ENCODE peak calls at places on chromosomes 3 and 15, in ten cellular contexts. One of them, this sample, is unnamed.

GRCh38 chr3:145266368-145266767 is 894.6 kb downstream of the PLOD2 start:
- DNase-seq in brain microvascular endothelial cell: no peak
- DNase-seq in HFF-Myc: no peak
- DNase-seq in BJ: no peak
- DNase-seq in WERI-Rb-1: no peak
- DNase-seq in omental fat pad: no peak
- DNase-seq in esophagus muscularis mucosa: no peak
- DNase-seq in progenitor cell of endocrine pancreas: no peak
- DNase-seq in GM12878: no peak
- DNase-seq in NB4: no peak
- DNase-seq in this sample: no peak

GRCh38 chr3:37882711-37883110 is 21.0 kb downstream of the CTDSPL start:
- DNase-seq in brain microvascular endothelial cell: no peak
- DNase-seq in HFF-Myc: no peak
- DNase-seq in BJ: no peak
- DNase-seq in WERI-Rb-1: no peak
- DNase-seq in omental fat pad: no peak
- DNase-seq in esophagus muscularis mucosa: no peak
- DNase-seq in progenitor cell of endocrine pancreas: no peak
- DNase-seq in GM12878: no peak
- DNase-seq in NB4: no peak
- DNase-seq in this sample: no peak

GRCh38 chr3:194785315-194785714 is 99.6 kb downstream of the FAM43A start:
- DNase-seq in brain microvascular endothelial cell: no peak
- DNase-seq in HFF-Myc: no peak
- DNase-seq in BJ: no peak
- DNase-seq in WERI-Rb-1: no peak
- DNase-seq in omental fat pad: no peak
- DNase-seq in esophagus muscularis mucosa: no peak
- DNase-seq in progenitor cell of endocrine pancreas: no peak
- DNase-seq in GM12878: no peak
- DNase-seq in NB4: no peak
- DNase-seq in this sample: no peak

GRCh38 chr3:106877632-106878031 is 499.6 kb upstream of the CCDC54 start:
- DNase-seq in brain microvascular endothelial cell: no peak
- DNase-seq in HFF-Myc: no peak
- DNase-seq in BJ: no peak
- DNase-seq in WERI-Rb-1: no peak
- DNase-seq in omental fat pad: no peak
- DNase-seq in esophagus muscularis mucosa: no peak
- DNase-seq in progenitor cell of endocrine pancreas: no peak
- DNase-seq in GM12878: no peak
- DNase-seq in NB4: no peak
- DNase-seq in this sample: no peak

GRCh38 chr3:47004369-47005211 is 25.1 kb downstream of the NBEAL2 start:
- DNase-seq in brain microvascular endothelial cell: no peak
- DNase-seq in HFF-Myc: no peak
- DNase-seq in BJ: no peak
- DNase-seq in WERI-Rb-1: no peak
- DNase-seq in omental fat pad: no peak
- DNase-seq in esophagus muscularis mucosa: no peak
- DNase-seq in progenitor cell of endocrine pancreas: no peak
- DNase-seq in GM12878: no peak
- DNase-seq in NB4: no peak
- DNase-seq in this sample: no peak

GRCh38 chr3:187777331-187778046 is 32.2 kb upstream of the BCL6 start:
- DNase-seq in brain microvascular endothelial cell: no peak
- DNase-seq in HFF-Myc: peak; percentile 12
- DNase-seq in BJ: no peak
- DNase-seq in WERI-Rb-1: no peak
- DNase-seq in omental fat pad: no peak
- DNase-seq in esophagus muscularis mucosa: no peak
- DNase-seq in progenitor cell of endocrine pancreas: no peak
- DNase-seq in GM12878: peak; percentile 46
- DNase-seq in NB4: peak; percentile 95
- DNase-seq in this sample: no peak

GRCh38 chr15:67781907-67782559 is 43.3 kb upstream of the SKOR1 start:
- DNase-seq in brain microvascular endothelial cell: no peak
- DNase-seq in HFF-Myc: no peak
- DNase-seq in BJ: no peak
- DNase-seq in WERI-Rb-1: peak; percentile 67
- DNase-seq in omental fat pad: no peak
- DNase-seq in esophagus muscularis mucosa: no peak
- DNase-seq in progenitor cell of endocrine pancreas: no peak
- DNase-seq in GM12878: no peak
- DNase-seq in NB4: no peak
- DNase-seq in this sample: peak; percentile 29

GRCh38 chr3:14428087-14429067 is 26.0 kb downstream of the SLC6A6 start:
- DNase-seq in brain microvascular endothelial cell: no peak
- DNase-seq in HFF-Myc: no peak
- DNase-seq in BJ: no peak
- DNase-seq in WERI-Rb-1: no peak
- DNase-seq in omental fat pad: no peak
- DNase-seq in esophagus muscularis mucosa: no peak
- DNase-seq in progenitor cell of endocrine pancreas: no peak
- DNase-seq in GM12878: no peak
- DNase-seq in NB4: no peak
- DNase-seq in this sample: no peak

GRCh38 chr3:13600950-13601691 is 52.2 kb downstream of the FBLN2 start:
- DNase-seq in brain microvascular endothelial cell: peak; percentile 83
- DNase-seq in HFF-Myc: peak; percentile 22
- DNase-seq in BJ: no peak
- DNase-seq in WERI-Rb-1: peak; percentile 37
- DNase-seq in omental fat pad: no peak
- DNase-seq in esophagus muscularis mucosa: no peak
- DNase-seq in progenitor cell of endocrine pancreas: no peak
- DNase-seq in GM12878: no peak
- DNase-seq in NB4: no peak
- DNase-seq in this sample: no peak

GRCh38 chr3:183330881-183331280 is 77.8 kb downstream of the B3GNT5 start:
- DNase-seq in brain microvascular endothelial cell: no peak
- DNase-seq in HFF-Myc: no peak
- DNase-seq in BJ: no peak
- DNase-seq in WERI-Rb-1: no peak
- DNase-seq in omental fat pad: no peak
- DNase-seq in esophagus muscularis mucosa: no peak
- DNase-seq in progenitor cell of endocrine pancreas: no peak
- DNase-seq in GM12878: no peak
- DNase-seq in NB4: peak; percentile 38
- DNase-seq in this sample: no peak

GRCh38 chr3:161264771-161265343 is 43.7 kb downstream of the NMD3 start:
- DNase-seq in brain microvascular endothelial cell: no peak
- DNase-seq in HFF-Myc: no peak
- DNase-seq in BJ: peak; percentile 65
- DNase-seq in WERI-Rb-1: no peak
- DNase-seq in omental fat pad: no peak
- DNase-seq in esophagus muscularis mucosa: no peak
- DNase-seq in progenitor cell of endocrine pancreas: no peak
- DNase-seq in GM12878: no peak
- DNase-seq in NB4: no peak
- DNase-seq in this sample: no peak

GRCh38 chr15:57036352-57036751 is 117.9 kb downstream of the TCF12 start:
- DNase-seq in brain microvascular endothelial cell: no peak
- DNase-seq in HFF-Myc: no peak
- DNase-seq in BJ: no peak
- DNase-seq in WERI-Rb-1: no peak
- DNase-seq in omental fat pad: no peak
- DNase-seq in esophagus muscularis mucosa: no peak
- DNase-seq in progenitor cell of endocrine pancreas: no peak
- DNase-seq in GM12878: no peak
- DNase-seq in NB4: no peak
- DNase-seq in this sample: no peak

GRCh38 chr3:110612045-110612444 is 459.6 kb upstream of the NECTIN3 start:
- DNase-seq in brain microvascular endothelial cell: no peak
- DNase-seq in HFF-Myc: no peak
- DNase-seq in BJ: no peak
- DNase-seq in WERI-Rb-1: no peak
- DNase-seq in omental fat pad: no peak
- DNase-seq in esophagus muscularis mucosa: no peak
- DNase-seq in progenitor cell of endocrine pancreas: no peak
- DNase-seq in GM12878: no peak
- DNase-seq in NB4: no peak
- DNase-seq in this sample: no peak

GRCh38 chr15:32733276-32733675 is 15.5 kb downstream of the GREM1 start:
- DNase-seq in brain microvascular endothelial cell: no peak
- DNase-seq in HFF-Myc: no peak
- DNase-seq in BJ: no peak
- DNase-seq in WERI-Rb-1: no peak
- DNase-seq in omental fat pad: no peak
- DNase-seq in esophagus muscularis mucosa: no peak
- DNase-seq in progenitor cell of endocrine pancreas: no peak
- DNase-seq in GM12878: no peak
- DNase-seq in NB4: no peak
- DNase-seq in this sample: no peak

GRCh38 chr3:195214381-195214780 is 56.6 kb downstream of the XXYLT1 start:
- DNase-seq in brain microvascular endothelial cell: no peak
- DNase-seq in HFF-Myc: no peak
- DNase-seq in BJ: no peak
- DNase-seq in WERI-Rb-1: no peak
- DNase-seq in omental fat pad: no peak
- DNase-seq in esophagus muscularis mucosa: peak; percentile 83
- DNase-seq in progenitor cell of endocrine pancreas: no peak
- DNase-seq in GM12878: no peak
- DNase-seq in NB4: no peak
- DNase-seq in this sample: no peak

GRCh38 chr15:41870689-41871081 is 23.2 kb downstream of the SPTBN5 start:
- DNase-seq in brain microvascular endothelial cell: peak; percentile 80
- DNase-seq in HFF-Myc: peak; percentile 2
- DNase-seq in BJ: no peak
- DNase-seq in WERI-Rb-1: no peak
- DNase-seq in omental fat pad: no peak
- DNase-seq in esophagus muscularis mucosa: no peak
- DNase-seq in progenitor cell of endocrine pancreas: no peak
- DNase-seq in GM12878: no peak
- DNase-seq in NB4: no peak
- DNase-seq in this sample: no peak

GRCh38 chr15:93035953-93036810 is 52.8 kb downstream of the RGMA start:
- DNase-seq in brain microvascular endothelial cell: no peak
- DNase-seq in HFF-Myc: no peak
- DNase-seq in BJ: no peak
- DNase-seq in WERI-Rb-1: peak; percentile 64
- DNase-seq in omental fat pad: no peak
- DNase-seq in esophagus muscularis mucosa: no peak
- DNase-seq in progenitor cell of endocrine pancreas: no peak
- DNase-seq in GM12878: no peak
- DNase-seq in NB4: peak; percentile 82
- DNase-seq in this sample: no peak

GRCh38 chr3:170128259-170128976 is 53.1 kb downstream of the PHC3 start:
- DNase-seq in brain microvascular endothelial cell: no peak
- DNase-seq in HFF-Myc: no peak
- DNase-seq in BJ: peak; percentile 28
- DNase-seq in WERI-Rb-1: no peak
- DNase-seq in omental fat pad: no peak
- DNase-seq in esophagus muscularis mucosa: no peak
- DNase-seq in progenitor cell of endocrine pancreas: no peak
- DNase-seq in GM12878: peak; percentile 84
- DNase-seq in NB4: peak; percentile 97
- DNase-seq in this sample: no peak

GRCh38 chr3:101676765-101677435 is at the start of gene ZBTB11:
- DNase-seq in brain microvascular endothelial cell: peak; percentile 100
- DNase-seq in HFF-Myc: peak; percentile 100
- DNase-seq in BJ: peak; percentile 98
- DNase-seq in WERI-Rb-1: peak; percentile 99
- DNase-seq in omental fat pad: peak; percentile 99
- DNase-seq in esophagus muscularis mucosa: peak; percentile 100
- DNase-seq in progenitor cell of endocrine pancreas: peak; percentile 99
- DNase-seq in GM12878: peak; percentile 99
- DNase-seq in NB4: peak; percentile 99
- DNase-seq in this sample: peak; percentile 41
- TF ChIP-seq CTCF in brain microvascular endothelial cell: peak; percentile 73
- TF ChIP-seq CTCF in HFF-Myc: peak; percentile 66
- TF ChIP-seq CTCF in BJ: peak; percentile 77
- TF ChIP-seq CTCF in WERI-Rb-1: peak; percentile 63
- TF ChIP-seq CTCF in omental fat pad: no peak
- TF ChIP-seq CTCF in esophagus muscularis mucosa: peak; percentile 60
- TF ChIP-seq CTCF in progenitor cell of endocrine pancreas: peak; percentile 59
- TF ChIP-seq CTCF in GM12878: peak; percentile 35
- TF ChIP-seq CTCF in NB4: peak; percentile 45
- TF ChIP-seq CTCF in this sample: peak; percentile 69

GRCh38 chr3:1275495-1275894 is 182.7 kb downstream of the CNTN6 start:
- DNase-seq in brain microvascular endothelial cell: peak; percentile 18
- DNase-seq in HFF-Myc: no peak
- DNase-seq in BJ: no peak
- DNase-seq in WERI-Rb-1: peak; percentile 65
- DNase-seq in omental fat pad: no peak
- DNase-seq in esophagus muscularis mucosa: no peak
- DNase-seq in progenitor cell of endocrine pancreas: no peak
- DNase-seq in GM12878: no peak
- DNase-seq in NB4: peak; percentile 42
- DNase-seq in this sample: no peak
- TF ChIP-seq CTCF in brain microvascular endothelial cell: peak; percentile 59
- TF ChIP-seq CTCF in HFF-Myc: no peak
- TF ChIP-seq CTCF in BJ: no peak
- TF ChIP-seq CTCF in WERI-Rb-1: peak; percentile 54
- TF ChIP-seq CTCF in omental fat pad: no peak
- TF ChIP-seq CTCF in esophagus muscularis mucosa: no peak
- TF ChIP-seq CTCF in progenitor cell of endocrine pancreas: peak; percentile 29
- TF ChIP-seq CTCF in GM12878: peak; percentile 53
- TF ChIP-seq CTCF in NB4: peak; percentile 44
- TF ChIP-seq CTCF in this sample: peak; percentile 39

GRCh38 chr3:24773798-24774197 is 279.1 kb upstream of the THRB start:
- DNase-seq in brain microvascular endothelial cell: peak; percentile 52
- DNase-seq in HFF-Myc: peak; percentile 37
- DNase-seq in BJ: peak; percentile 1
- DNase-seq in WERI-Rb-1: peak; percentile 89
- DNase-seq in omental fat pad: no peak
- DNase-seq in esophagus muscularis mucosa: no peak
- DNase-seq in progenitor cell of endocrine pancreas: peak; percentile 43
- DNase-seq in GM12878: no peak
- DNase-seq in NB4: peak; percentile 72
- DNase-seq in this sample: no peak
- TF ChIP-seq CTCF in brain microvascular endothelial cell: peak; percentile 93
- TF ChIP-seq CTCF in HFF-Myc: peak; percentile 75
- TF ChIP-seq CTCF in BJ: peak; percentile 84
- TF ChIP-seq CTCF in WERI-Rb-1: peak; percentile 79
- TF ChIP-seq CTCF in omental fat pad: no peak
- TF ChIP-seq CTCF in esophagus muscularis mucosa: peak; percentile 82
- TF ChIP-seq CTCF in progenitor cell of endocrine pancreas: peak; percentile 94
- TF ChIP-seq CTCF in GM12878: peak; percentile 66
- TF ChIP-seq CTCF in NB4: peak; percentile 70
- TF ChIP-seq CTCF in this sample: peak; percentile 98

DNA sequence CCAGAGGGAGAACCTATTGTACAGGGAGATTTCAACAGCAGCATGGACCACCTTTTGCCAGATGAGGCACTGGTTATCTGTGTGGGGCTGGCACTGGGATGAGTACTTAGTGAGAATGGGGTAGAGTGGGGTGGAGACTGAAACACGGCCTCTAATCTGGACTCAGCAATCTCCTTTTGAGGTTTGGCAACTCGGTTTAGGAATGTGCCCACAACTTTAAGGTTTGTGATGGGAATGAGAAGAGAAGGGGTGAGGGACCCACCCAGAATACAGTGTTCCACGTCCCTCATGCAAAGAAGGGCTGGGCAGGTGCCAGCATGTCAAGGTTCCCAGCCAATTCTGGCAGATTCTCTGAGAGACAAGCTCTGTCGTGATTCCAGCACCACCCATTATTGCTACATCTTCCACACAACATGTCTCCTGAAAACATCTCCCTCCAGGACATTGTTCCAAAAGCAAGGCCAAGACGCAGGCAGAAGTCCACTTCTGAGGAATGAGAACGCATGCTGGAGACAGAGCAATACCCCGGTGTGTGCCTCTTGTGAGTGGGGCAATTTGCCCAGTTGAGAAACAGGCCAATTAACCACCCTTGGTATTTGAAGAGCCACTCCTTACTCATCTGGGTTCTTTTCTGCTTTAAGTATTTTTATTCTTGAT is 37.5 kb upstream of the CCR4 start:
- DNase-seq in brain microvascular endothelial cell: no peak
- DNase-seq in HFF-Myc: no peak
- DNase-seq in BJ: peak; percentile 86
- DNase-seq in WERI-Rb-1: no peak
- DNase-seq in omental fat pad: peak; percentile 48
- DNase-seq in esophagus muscularis mucosa: peak; percentile 92
- DNase-seq in progenitor cell of endocrine pancreas: no peak
- DNase-seq in GM12878: no peak
- DNase-seq in NB4: no peak
- DNase-seq in this sample: no peak
- TF ChIP-seq CTCF in brain microvascular endothelial cell: no peak
- TF ChIP-seq CTCF in HFF-Myc: no peak
- TF ChIP-seq CTCF in BJ: peak; percentile 0
- TF ChIP-seq CTCF in WERI-Rb-1: no peak
- TF ChIP-seq CTCF in omental fat pad: no peak
- TF ChIP-seq CTCF in esophagus muscularis mucosa: no peak
- TF ChIP-seq CTCF in progenitor cell of endocrine pancreas: no peak
- TF ChIP-seq CTCF in GM12878: no peak
- TF ChIP-seq CTCF in NB4: no peak
- TF ChIP-seq CTCF in this sample: no peak

This sample was measured in D721Med.